ENCODE peak calls at places on chromosomes 4 and X, in nine cellular contexts. One of them, this sample, is unnamed.

GRCh38 chrX:100980608-100981497 is 11.3 kb downstream of the ARL13A start:
- DNase-seq in fibroblast of the aortic adventitia: peak
- DNase-seq in type B pancreatic cell: no peak
- DNase-seq in LNCaP clone FGC: no peak
- DNase-seq in HCT116: peak
- DNase-seq in PC-9: peak
- DNase-seq in progenitor cell of endocrine pancreas: no peak
- DNase-seq in B cell: no peak
- DNase-seq in lower lobe of right lung: peak
- DNase-seq in this sample: no peak

GRCh38 chr4:95155759-95156451 is 392.9 kb downstream of the UNC5C start:
- DNase-seq in fibroblast of the aortic adventitia: peak
- DNase-seq in type B pancreatic cell: no peak
- DNase-seq in LNCaP clone FGC: peak
- DNase-seq in HCT116: peak
- DNase-seq in PC-9: no peak
- DNase-seq in progenitor cell of endocrine pancreas: no peak
- DNase-seq in B cell: no peak
- DNase-seq in lower lobe of right lung: no peak
- DNase-seq in this sample: no peak

GRCh38 chrX:94551831-94552230 is 877.8 kb downstream of the FAM133A start:
- DNase-seq in fibroblast of the aortic adventitia: no peak
- DNase-seq in type B pancreatic cell: no peak
- DNase-seq in LNCaP clone FGC: peak
- DNase-seq in HCT116: no peak
- DNase-seq in PC-9: no peak
- DNase-seq in progenitor cell of endocrine pancreas: no peak
- DNase-seq in B cell: no peak
- DNase-seq in lower lobe of right lung: no peak
- DNase-seq in this sample: no peak

GRCh38 chrX:56795309-56795868 is 66.3 kb downstream of the NBDY start:
- DNase-seq in fibroblast of the aortic adventitia: no peak
- DNase-seq in type B pancreatic cell: peak
- DNase-seq in LNCaP clone FGC: no peak
- DNase-seq in HCT116: no peak
- DNase-seq in PC-9: no peak
- DNase-seq in progenitor cell of endocrine pancreas: no peak
- DNase-seq in B cell: no peak
- DNase-seq in lower lobe of right lung: no peak
- DNase-seq in this sample: no peak

GRCh38 chrX:20347486-20347885 is 80.8 kb upstream of the RPS6KA3 start:
- DNase-seq in fibroblast of the aortic adventitia: peak
- DNase-seq in type B pancreatic cell: no peak
- DNase-seq in LNCaP clone FGC: no peak
- DNase-seq in HCT116: no peak
- DNase-seq in PC-9: no peak
- DNase-seq in progenitor cell of endocrine pancreas: no peak
- DNase-seq in B cell: no peak
- DNase-seq in lower lobe of right lung: no peak
- DNase-seq in this sample: no peak

GRCh38 chrX:112067601-112068000 is 15.0 kb downstream of the TRPC5 start:
- DNase-seq in fibroblast of the aortic adventitia: no peak
- DNase-seq in type B pancreatic cell: no peak
- DNase-seq in LNCaP clone FGC: no peak
- DNase-seq in HCT116: no peak
- DNase-seq in PC-9: no peak
- DNase-seq in progenitor cell of endocrine pancreas: no peak
- DNase-seq in B cell: no peak
- DNase-seq in lower lobe of right lung: no peak
- DNase-seq in this sample: no peak

GRCh38 chr4:64545593-64545992 is 136.3 kb upstream of the TECRL start:
- DNase-seq in fibroblast of the aortic adventitia: no peak
- DNase-seq in type B pancreatic cell: no peak
- DNase-seq in LNCaP clone FGC: no peak
- DNase-seq in HCT116: no peak
- DNase-seq in PC-9: no peak
- DNase-seq in progenitor cell of endocrine pancreas: no peak
- DNase-seq in B cell: no peak
- DNase-seq in lower lobe of right lung: no peak
- DNase-seq in this sample: no peak

GRCh38 chrX:112513154-112513553 is 166.6 kb downstream of the LHFPL1 start:
- DNase-seq in fibroblast of the aortic adventitia: no peak
- DNase-seq in type B pancreatic cell: no peak
- DNase-seq in LNCaP clone FGC: no peak
- DNase-seq in HCT116: no peak
- DNase-seq in PC-9: no peak
- DNase-seq in progenitor cell of endocrine pancreas: no peak
- DNase-seq in B cell: no peak
- DNase-seq in lower lobe of right lung: no peak
- DNase-seq in this sample: no peak

GRCh38 chrX:19670854-19671620 is 155.7 kb upstream of the MAP3K15 start:
- DNase-seq in fibroblast of the aortic adventitia: peak
- DNase-seq in type B pancreatic cell: no peak
- DNase-seq in LNCaP clone FGC: no peak
- DNase-seq in HCT116: peak
- DNase-seq in PC-9: peak
- DNase-seq in progenitor cell of endocrine pancreas: no peak
- DNase-seq in B cell: no peak
- DNase-seq in lower lobe of right lung: no peak
- DNase-seq in this sample: no peak

GRCh38 chrX:40852573-40852972 is 117.2 kb upstream of the MED14 start:
- DNase-seq in fibroblast of the aortic adventitia: no peak
- DNase-seq in type B pancreatic cell: no peak
- DNase-seq in LNCaP clone FGC: no peak
- DNase-seq in HCT116: no peak
- DNase-seq in PC-9: no peak
- DNase-seq in progenitor cell of endocrine pancreas: no peak
- DNase-seq in B cell: no peak
- DNase-seq in lower lobe of right lung: no peak
- DNase-seq in this sample: no peak

GRCh38 chrX:38941675-38942074 is 140.4 kb downstream of the MID1IP1 start:
- DNase-seq in fibroblast of the aortic adventitia: peak
- DNase-seq in type B pancreatic cell: no peak
- DNase-seq in LNCaP clone FGC: no peak
- DNase-seq in HCT116: no peak
- DNase-seq in PC-9: no peak
- DNase-seq in progenitor cell of endocrine pancreas: no peak
- DNase-seq in B cell: no peak
- DNase-seq in lower lobe of right lung: no peak
- DNase-seq in this sample: no peak

GRCh38 chrX:40544343-40545250 is 36.2 kb upstream of the ATP6AP2 start:
- DNase-seq in fibroblast of the aortic adventitia: peak
- DNase-seq in type B pancreatic cell: no peak
- DNase-seq in LNCaP clone FGC: peak
- DNase-seq in HCT116: no peak
- DNase-seq in PC-9: no peak
- DNase-seq in progenitor cell of endocrine pancreas: no peak
- DNase-seq in B cell: no peak
- DNase-seq in lower lobe of right lung: no peak
- DNase-seq in this sample: peak

GRCh38 chr4:150515135-150515534 is 66.8 kb upstream of the MAB21L2 start:
- DNase-seq in fibroblast of the aortic adventitia: no peak
- DNase-seq in type B pancreatic cell: no peak
- DNase-seq in LNCaP clone FGC: no peak
- DNase-seq in HCT116: no peak
- DNase-seq in PC-9: no peak
- DNase-seq in progenitor cell of endocrine pancreas: no peak
- DNase-seq in B cell: no peak
- DNase-seq in lower lobe of right lung: no peak
- DNase-seq in this sample: no peak

GRCh38 chrX:9333873-9334272 is 131.0 kb upstream of the TBL1X start:
- DNase-seq in fibroblast of the aortic adventitia: no peak
- DNase-seq in type B pancreatic cell: no peak
- DNase-seq in LNCaP clone FGC: no peak
- DNase-seq in HCT116: no peak
- DNase-seq in PC-9: no peak
- DNase-seq in progenitor cell of endocrine pancreas: no peak
- DNase-seq in B cell: no peak
- DNase-seq in lower lobe of right lung: no peak
- DNase-seq in this sample: no peak

GRCh38 chr4:110514889-110515479 is 39.0 kb downstream of the ENPEP start:
- DNase-seq in fibroblast of the aortic adventitia: peak
- DNase-seq in type B pancreatic cell: no peak
- DNase-seq in LNCaP clone FGC: no peak
- DNase-seq in HCT116: peak
- DNase-seq in PC-9: peak
- DNase-seq in progenitor cell of endocrine pancreas: no peak
- DNase-seq in B cell: peak
- DNase-seq in lower lobe of right lung: no peak
- DNase-seq in this sample: no peak

GRCh38 chr4:38366451-38366850 is 297.5 kb upstream of the KLF3 start:
- DNase-seq in fibroblast of the aortic adventitia: peak
- DNase-seq in type B pancreatic cell: no peak
- DNase-seq in LNCaP clone FGC: no peak
- DNase-seq in HCT116: no peak
- DNase-seq in PC-9: no peak
- DNase-seq in progenitor cell of endocrine pancreas: no peak
- DNase-seq in B cell: no peak
- DNase-seq in lower lobe of right lung: no peak
- DNase-seq in this sample: no peak

DNA sequence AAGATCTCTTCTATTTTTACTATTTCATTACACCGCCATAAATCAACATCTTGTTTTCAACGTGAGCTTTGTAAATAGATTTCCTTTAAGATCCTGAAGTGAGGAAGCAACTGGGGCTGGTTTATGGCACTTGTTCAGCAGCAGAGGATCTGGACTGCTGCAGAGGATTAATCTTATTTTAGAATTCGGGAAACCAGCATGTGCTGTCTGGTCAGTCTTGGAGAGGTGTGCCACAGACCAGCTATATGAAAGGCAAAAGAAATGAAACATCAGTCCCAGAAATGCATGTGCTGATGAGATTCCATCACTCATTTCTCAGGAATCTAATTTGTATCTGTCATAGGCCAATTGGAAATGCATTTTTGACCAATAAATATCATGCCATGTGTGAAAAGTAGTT is 23.4 kb downstream of the PRDM8 start:
- DNase-seq in fibroblast of the aortic adventitia: no peak
- DNase-seq in type B pancreatic cell: no peak
- DNase-seq in LNCaP clone FGC: no peak
- DNase-seq in HCT116: no peak
- DNase-seq in PC-9: no peak
- DNase-seq in progenitor cell of endocrine pancreas: no peak
- DNase-seq in B cell: no peak
- DNase-seq in lower lobe of right lung: no peak
- DNase-seq in this sample: no peak
- TF ChIP-seq CTCF in fibroblast of the aortic adventitia: no peak
- TF ChIP-seq CTCF in type B pancreatic cell: no peak
- TF ChIP-seq CTCF in LNCaP clone FGC: no peak
- TF ChIP-seq CTCF in HCT116: no peak
- TF ChIP-seq CTCF in PC-9: no peak
- TF ChIP-seq CTCF in progenitor cell of endocrine pancreas: no peak
- TF ChIP-seq CTCF in B cell: no peak
- TF ChIP-seq CTCF in lower lobe of right lung: no peak
- TF ChIP-seq CTCF in this sample: no peak

GRCh38 chrX:74295102-74295501 is 8.9 kb upstream of the ZCCHC13 start:
- DNase-seq in fibroblast of the aortic adventitia: no peak
- DNase-seq in type B pancreatic cell: no peak
- DNase-seq in LNCaP clone FGC: no peak
- DNase-seq in HCT116: no peak
- DNase-seq in PC-9: no peak
- DNase-seq in progenitor cell of endocrine pancreas: no peak
- DNase-seq in B cell: no peak
- DNase-seq in lower lobe of right lung: no peak
- DNase-seq in this sample: no peak

GRCh38 chrX:74304016-74304415 is at the start of gene ZCCHC13:
- DNase-seq in fibroblast of the aortic adventitia: no peak
- DNase-seq in type B pancreatic cell: no peak
- DNase-seq in LNCaP clone FGC: no peak
- DNase-seq in HCT116: no peak
- DNase-seq in PC-9: no peak
- DNase-seq in progenitor cell of endocrine pancreas: no peak
- DNase-seq in B cell: no peak
- DNase-seq in lower lobe of right lung: no peak
- DNase-seq in this sample: no peak

GRCh38 chrX:74297766-74298165 is 6.2 kb upstream of the ZCCHC13 start:
- DNase-seq in fibroblast of the aortic adventitia: no peak
- DNase-seq in type B pancreatic cell: no peak
- DNase-seq in LNCaP clone FGC: no peak
- DNase-seq in HCT116: no peak
- DNase-seq in PC-9: no peak
- DNase-seq in progenitor cell of endocrine pancreas: no peak
- DNase-seq in B cell: no peak
- DNase-seq in lower lobe of right lung: no peak
- DNase-seq in this sample: no peak

GRCh38 chrX:74300869-74301268 is 3.1 kb upstream of the ZCCHC13 start:
- DNase-seq in fibroblast of the aortic adventitia: no peak
- DNase-seq in type B pancreatic cell: no peak
- DNase-seq in LNCaP clone FGC: no peak
- DNase-seq in HCT116: no peak
- DNase-seq in PC-9: no peak
- DNase-seq in progenitor cell of endocrine pancreas: no peak
- DNase-seq in B cell: no peak
- DNase-seq in lower lobe of right lung: no peak
- DNase-seq in this sample: no peak
- TF ChIP-seq CTCF in fibroblast of the aortic adventitia: no peak
- TF ChIP-seq CTCF in type B pancreatic cell: no peak
- TF ChIP-seq CTCF in LNCaP clone FGC: no peak
- TF ChIP-seq CTCF in HCT116: no peak
- TF ChIP-seq CTCF in PC-9: no peak
- TF ChIP-seq CTCF in progenitor cell of endocrine pancreas: no peak
- TF ChIP-seq CTCF in B cell: no peak
- TF ChIP-seq CTCF in lower lobe of right lung: no peak
- TF ChIP-seq CTCF in this sample: no peak

GRCh38 chrX:147832707-147833348 is 78.9 kb upstream of the FMR1 start:
- DNase-seq in fibroblast of the aortic adventitia: no peak
- DNase-seq in type B pancreatic cell: no peak
- DNase-seq in LNCaP clone FGC: no peak
- DNase-seq in HCT116: no peak
- DNase-seq in PC-9: no peak
- DNase-seq in progenitor cell of endocrine pancreas: no peak
- DNase-seq in B cell: no peak
- DNase-seq in lower lobe of right lung: no peak
- DNase-seq in this sample: no peak

GRCh38 chrX:147838465-147839131 is 73.1 kb upstream of the FMR1 start:
- DNase-seq in fibroblast of the aortic adventitia: no peak
- DNase-seq in type B pancreatic cell: no peak
- DNase-seq in LNCaP clone FGC: peak
- DNase-seq in HCT116: no peak
- DNase-seq in PC-9: peak
- DNase-seq in progenitor cell of endocrine pancreas: no peak
- DNase-seq in B cell: no peak
- DNase-seq in lower lobe of right lung: no peak
- DNase-seq in this sample: no peak
- TF ChIP-seq CTCF in fibroblast of the aortic adventitia: no peak
- TF ChIP-seq CTCF in type B pancreatic cell: peak
- TF ChIP-seq CTCF in LNCaP clone FGC: peak
- TF ChIP-seq CTCF in HCT116: no peak
- TF ChIP-seq CTCF in PC-9: peak
- TF ChIP-seq CTCF in progenitor cell of endocrine pancreas: peak
- TF ChIP-seq CTCF in B cell: peak
- TF ChIP-seq CTCF in lower lobe of right lung: peak
- TF ChIP-seq CTCF in this sample: peak

GRCh38 chr4:21795091-21795490 is 153.5 kb downstream of the KCNIP4 start:
- DNase-seq in fibroblast of the aortic adventitia: peak
- DNase-seq in type B pancreatic cell: no peak
- DNase-seq in LNCaP clone FGC: no peak
- DNase-seq in HCT116: no peak
- DNase-seq in PC-9: no peak
- DNase-seq in progenitor cell of endocrine pancreas: no peak
- DNase-seq in B cell: no peak
- DNase-seq in lower lobe of right lung: no peak
- DNase-seq in this sample: no peak

GRCh38 chr4:21792736-21793135 is 155.8 kb downstream of the KCNIP4 start:
- DNase-seq in fibroblast of the aortic adventitia: no peak
- DNase-seq in type B pancreatic cell: no peak
- DNase-seq in LNCaP clone FGC: no peak
- DNase-seq in HCT116: no peak
- DNase-seq in PC-9: no peak
- DNase-seq in progenitor cell of endocrine pancreas: no peak
- DNase-seq in B cell: no peak
- DNase-seq in lower lobe of right lung: no peak
- DNase-seq in this sample: no peak

GRCh38 chr4:21790437-21791029 is 158.0 kb downstream of the KCNIP4 start:
- DNase-seq in fibroblast of the aortic adventitia: peak
- DNase-seq in type B pancreatic cell: no peak
- DNase-seq in LNCaP clone FGC: peak
- DNase-seq in HCT116: peak
- DNase-seq in PC-9: no peak
- DNase-seq in progenitor cell of endocrine pancreas: no peak
- DNase-seq in B cell: peak
- DNase-seq in lower lobe of right lung: no peak
- DNase-seq in this sample: no peak
- TF ChIP-seq CTCF in fibroblast of the aortic adventitia: peak
- TF ChIP-seq CTCF in type B pancreatic cell: peak
- TF ChIP-seq CTCF in LNCaP clone FGC: peak
- TF ChIP-seq CTCF in HCT116: peak
- TF ChIP-seq CTCF in PC-9: peak
- TF ChIP-seq CTCF in progenitor cell of endocrine pancreas: peak
- TF ChIP-seq CTCF in B cell: peak
- TF ChIP-seq CTCF in lower lobe of right lung: peak
- TF ChIP-seq CTCF in this sample: peak